ENCODE peak calls at places on chromosomes 12 and 14, in four cellular contexts. M is heart left ventricle, D is right lobe of liver, J is cardiac muscle cell. N is an unnamed sample.

GRCh38 chr12:2445968-2446367 is 348.8 kb upstream of the FKBP4 start:
- DNase-seq in J (no peak), M (no peak), D (no peak), N (no peak)

GRCh38 chr14:39395555-39396254 is 36.5 kb downstream of the FBXO33 start:
- DNase-seq in M (no peak), D (no peak), J (peak; percentile 12), N (no peak)

GRCh38 chr12:106436183-106436582 is 78.6 kb downstream of the POLR3B start:
- DNase-seq in J (peak; percentile 30), D (no peak), M (no peak), N (no peak)

GRCh38 chr14:70289138-70289537 is 70.3 kb downstream of the COX16 start:
- DNase-seq in M (no peak), D (no peak), J (no peak), N (no peak)

GRCh38 chr14:77306406-77307098 is 14.1 kb downstream of the POMT2 start:
- DNase-seq in J (no peak), M (no peak), D (no peak), N (no peak)

GRCh38 chr12:65278576-65279386 is at the start of gene MSRB3:
- DNase-seq in D (peak; percentile 65), M (peak; percentile 87), J (peak; percentile 88), N (peak; percentile 76)

GRCh38 chr14:72573725-72574426 is 320.0 kb downstream of the DPF3 start:
- DNase-seq in J (no peak), D (peak; percentile 71), M (no peak), N (no peak)

GRCh38 chr14:97900187-97900586 is 1103.0 kb downstream of the VRK1 start:
- DNase-seq in M (no peak), J (no peak), D (no peak), N (no peak)

GRCh38 chr14:82070040-82070439 is 536.4 kb upstream of the SEL1L start:
- DNase-seq in D (no peak), M (no peak), J (no peak), N (no peak)

GRCh38 chr14:33686218-33686617 is 264.7 kb downstream of the EGLN3 start:
- DNase-seq in J (no peak), M (no peak), D (no peak), N (peak; percentile 81)

GRCh38 chr14:96797943-96798349 is 764 bp downstream of the VRK1 start:
- DNase-seq in M (no peak), J (no peak), D (no peak), N (no peak)

GRCh38 chr12:5293773-5294172 is 138.1 kb upstream of the NTF3 start:
- DNase-seq in D (no peak), J (no peak), M (no peak), N (no peak)

GRCh38 chr12:121214855-121215745 is 5.2 kb downstream of the P2RX4 start:
- DNase-seq in M (no peak), J (peak; percentile 85), D (no peak), N (no peak)

GRCh38 chr12:96401061-96401871 is 1.0 kb upstream of the CDK17 start:
- DNase-seq in M (no peak), D (no peak), J (peak; percentile 87), N (no peak)

GRCh38 chr12:73678335-73678734 is 859.3 kb upstream of the ATXN7L3B start:
- DNase-seq in J (no peak), D (no peak), M (no peak), N (no peak)

GRCh38 chr12:79451988-79452387 is 238.8 kb downstream of the PAWR start:
- DNase-seq in D (no peak), M (peak; percentile 29), J (peak; percentile 82), N (peak; percentile 59)

GRCh38 chr14:81312289-81312876 is 87.7 kb downstream of the STON2 start:
- DNase-seq in M (no peak), J (no peak), D (no peak), N (no peak)

GRCh38 chr12:105334568-105334967 is 4.1 kb downstream of the C12orf75 start:
- DNase-seq in D (no peak), J (no peak), M (no peak), N (no peak)

GRCh38 chr12:123431951-123432886 is 4.3 kb downstream of the RILPL2 start:
- DNase-seq in M (no peak), D (no peak), J (no peak), N (no peak)

GRCh38 chr12:117853600-117853999 is 115.2 kb downstream of the KSR2 start:
- DNase-seq in M (no peak), D (no peak), J (no peak), N (no peak)

GRCh38 chr14:81350344-81351096 is 49.6 kb downstream of the STON2 start:
- DNase-seq in J (no peak), D (no peak), M (no peak), N (no peak)

GRCh38 chr12:105477873-105478272 is 147.4 kb downstream of the C12orf75 start:
- DNase-seq in D (no peak), J (no peak), M (peak; percentile 30), N (no peak)

GRCh38 chr12:99810718-99811593 is 163.4 kb downstream of the GARIN6 start:
- DNase-seq in D (no peak), M (no peak), J (peak; percentile 42), N (no peak)

GRCh38 chr12:106879612-106880011 is 76.1 kb upstream of the TMEM263 start:
- DNase-seq in J (no peak), D (no peak), M (no peak), N (no peak)

GRCh38 chr14:54935958-54936357 is 33.3 kb upstream of the GCH1 start:
- DNase-seq in J (peak; percentile 64), D (no peak), M (no peak), N (no peak)

GRCh38 chr12:106080111-106080732 is 58.5 kb downstream of the NUAK1 start:
- DNase-seq in D (no peak), M (no peak), J (peak; percentile 82), N (no peak)

GRCh38 chr12:98053202-98053601 is 462.2 kb upstream of the TMPO start:
- DNase-seq in D (no peak), M (no peak), J (no peak), N (no peak)

GRCh38 chr14:92135269-92135668 is 13.5 kb downstream of the CPSF2 start:
- DNase-seq in D (no peak), M (no peak), J (peak; percentile 65), N (no peak)

GRCh38 chr12:26271889-26272492 is 76.6 kb downstream of the SSPN start:
- DNase-seq in D (no peak), J (peak; percentile 95), M (peak; percentile 84), N (peak; percentile 64)

GRCh38 chr12:99809921-99810320 is 162.4 kb downstream of the GARIN6 start:
- DNase-seq in D (peak; percentile 46), J (no peak), M (no peak), N (no peak)

GRCh38 chr14:31080060-31080459 is 53.9 kb upstream of the STRN3 start:
- DNase-seq in D (no peak), J (no peak), M (no peak), N (no peak)

GRCh38 chr14:33792387-33793368 is 158.2 kb downstream of the EGLN3 start:
- DNase-seq in D (peak; percentile 74), M (peak; percentile 73), J (peak; percentile 91), N (peak; percentile 73)

GRCh38 chr12:47245623-47246022 is 165.9 kb upstream of the AMIGO2 start:
- DNase-seq in D (no peak), J (no peak), M (no peak), N (no peak)

GRCh38 chr14:87628129-87628528 is 364.9 kb downstream of the GALC start:
- DNase-seq in D (no peak), J (peak; percentile 27), M (peak; percentile 48), N (no peak)

GRCh38 chr14:96622926-96623325 is 120.7 kb downstream of the PAPOLA start:
- DNase-seq in J (no peak), D (peak; percentile 31), M (no peak), N (peak; percentile 32)

GRCh38 chr12:13173537-13173936 is 23.0 kb upstream of the EMP1 start:
- DNase-seq in D (no peak), J (peak; percentile 87), M (peak; percentile 77), N (peak; percentile 53)
- H3K27ac ChIP-seq in D (no peak overlapping the region), J (no peak overlapping the region), M (peak overlapping the region; percentile 68), N (peak overlapping the region; percentile 83)

GRCh38 chr12:32466187-32466586 is 66.8 kb downstream of the FGD4 start:
- DNase-seq in D (no peak), M (no peak), J (no peak), N (no peak)

GRCh38 chr12:32462908-32463307 is 63.5 kb downstream of the FGD4 start:
- DNase-seq in J (no peak), D (no peak), M (no peak), N (no peak)

GRCh38 chr12:32467959-32468863 is 68.9 kb downstream of the FGD4 start:
- DNase-seq in D (no peak), J (no peak), M (peak; percentile 46), N (no peak)

GRCh38 chr12:32470936-32471335 is 71.6 kb downstream of the FGD4 start:
- DNase-seq in J (no peak), D (peak; percentile 66), M (no peak), N (no peak)

GRCh38 chr12:32466986-32467711 is 67.8 kb downstream of the FGD4 start:
- DNase-seq in D (no peak), M (no peak), J (no peak), N (no peak)
- TF ChIP-seq CTCF in D (no peak), M (no peak), J (no peak), N (no peak)

GRCh38 chr14:74973003-74973614 is 17.7 kb upstream of the PGF start:
- DNase-seq in D (no peak), J (peak; percentile 61), M (peak; percentile 88), N (peak; percentile 80)
- H3K27ac ChIP-seq in D (no peak overlapping the region), J (no peak overlapping the region), M (peak overlapping the region; percentile 63), N (no peak overlapping the region)

DNA sequence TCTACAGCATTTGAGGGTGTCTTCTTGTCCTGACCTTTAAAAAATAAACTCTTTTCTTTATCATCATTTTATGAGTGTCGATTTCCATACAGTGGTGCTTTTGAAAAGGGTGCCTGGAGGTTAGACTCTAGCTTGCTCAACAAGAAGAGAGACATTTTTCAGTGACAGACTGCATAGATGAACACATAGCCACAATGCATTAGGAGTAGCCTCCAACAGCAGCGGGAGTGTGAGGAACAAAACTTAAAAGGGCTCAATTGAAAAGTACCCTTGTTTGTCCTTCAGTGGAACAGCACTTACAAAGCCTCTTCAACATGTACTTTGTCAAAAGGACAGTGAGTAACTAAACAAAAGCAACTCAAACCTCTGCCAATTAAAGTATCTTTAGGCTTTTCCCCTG is 119.3 kb downstream of the SOX5 start:
- DNase-seq in J (no peak), D (no peak), M (no peak), N (no peak)
- TF ChIP-seq CTCF in J (no peak), D (no peak), M (no peak), N (no peak)

DNA sequence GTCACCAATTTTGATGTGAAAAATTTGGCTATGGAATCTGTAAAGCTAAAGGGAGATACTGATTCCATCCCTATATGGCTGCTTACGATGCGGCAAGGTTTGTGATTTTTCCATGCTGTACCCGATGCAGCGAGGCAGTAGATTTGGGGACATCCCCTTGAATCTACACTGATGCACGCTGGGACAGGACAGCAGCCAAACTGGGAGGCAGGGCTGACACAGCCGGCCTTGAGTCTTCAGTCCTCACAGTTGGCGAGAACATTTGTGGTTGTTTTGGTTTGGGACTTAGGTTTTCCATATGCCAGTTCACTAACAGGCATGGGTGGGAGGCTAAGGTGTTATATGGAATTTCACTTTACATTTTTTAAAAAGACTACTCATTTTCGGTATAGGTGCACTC is 3.8 kb downstream of the GALNT16 start:
- DNase-seq in D (no peak), J (no peak), M (peak; percentile 50), N (no peak)
- H3K27ac ChIP-seq in D (no peak overlapping the region), J (no peak overlapping the region), M (peak overlapping the region; percentile 83), N (no peak overlapping the region)

GRCh38 chr12:4269279-4269991 is 4.1 kb upstream of the CCND2 start:
- DNase-seq in J (peak; percentile 53), D (peak; percentile 73), M (peak; percentile 91), N (no peak)
- TF ChIP-seq CTCF in J (peak; percentile 8), D (no peak), M (peak; percentile 31), N (peak; percentile 46)